ENCODE peak calls at places on chromosomes 13 and 19, in eight cellular contexts. Q is left ventricle myocardium inferior, B is choroid plexus epithelial cell, X is neural progenitor cell, M is A673, W is BJ, C is astrocyte of the spinal cord, H is psoas muscle. P is an unnamed sample.

GRCh38 chr13:37510441-37510840 is 88.1 kb downstream of the POSTN start:
- DNase-seq in B (no peak), X (no peak), M (no peak), H (no peak), C (no peak), W (no peak), Q (no peak), P (no peak)

GRCh38 chr19:6739390-6739883 is at the start of gene TRIP10:
- DNase-seq in H (peak), B (peak), M (peak), C (peak), Q (peak), W (no peak), X (peak), P (peak)

GRCh38 chr19:31419871-31420430 is 70.7 kb upstream of the TSHZ3 start:
- DNase-seq in C (no peak), B (no peak), X (peak), W (no peak), M (no peak), Q (no peak), H (no peak), P (no peak)

GRCh38 chr13:37788346-37788745 is 81.2 kb downstream of the TRPC4 start:
- DNase-seq in W (no peak), C (no peak), B (peak), H (no peak), X (no peak), M (no peak), Q (no peak), P (peak)

GRCh38 chr19:16073481-16073880 is 2.8 kb upstream of the TPM4 start:
- DNase-seq in B (no peak), Q (no peak), M (no peak), X (no peak), W (no peak), C (no peak), H (no peak), P (no peak)

GRCh38 chr19:33175886-33176669 is 18.1 kb upstream of the LRP3 start:
- DNase-seq in C (peak), B (peak), Q (no peak), X (peak), M (peak), H (no peak), W (no peak), P (no peak)

GRCh38 chr13:91450913-91451312 is 52.5 kb downstream of the GPC5 start:
- DNase-seq in X (no peak), H (no peak), M (no peak), B (no peak), Q (no peak), W (no peak), C (no peak), P (no peak)

GRCh38 chr19:4638828-4639530 is at the start of gene TNFAIP8L1:
- DNase-seq in X (peak), M (peak), B (peak), Q (peak), H (peak), W (peak), C (peak), P (peak)

GRCh38 chr13:32538234-32538620 is 368 bp downstream of the N4BP2L2 start:
- DNase-seq in Q (peak), C (no peak), H (peak), W (no peak), M (no peak), B (peak), X (peak), P (peak)

GRCh38 chr13:105365831-105366230 is 1169.6 kb downstream of the EFNB2 start:
- DNase-seq in M (peak), X (no peak), W (no peak), C (no peak), Q (no peak), H (no peak), B (no peak), P (no peak)

GRCh38 chr13:110419391-110419791 is 112.3 kb downstream of the COL4A2 start:
- DNase-seq in H (no peak), C (peak), X (no peak), M (no peak), W (no peak), Q (no peak), B (no peak), P (no peak)

GRCh38 chr13:27797228-27797624 is 4.9 kb downstream of the GSX1 start:
- DNase-seq in H (no peak), X (peak), W (no peak), C (no peak), B (peak), M (peak), Q (no peak), P (peak)

GRCh38 chr13:29428310-29428991 is 167.0 kb downstream of the SLC7A1 start:
- DNase-seq in B (peak), H (no peak), Q (peak), W (no peak), C (no peak), M (no peak), X (peak), P (no peak)

GRCh38 chr19:51702103-51702753 is 9.1 kb downstream of the SPACA6 start:
- DNase-seq in Q (peak), C (peak), X (peak), M (peak), B (peak), W (no peak), H (peak), P (peak)

GRCh38 chr13:112616586-112617381 is 28.8 kb upstream of the TUBGCP3 start:
- DNase-seq in Q (no peak), H (no peak), B (peak), W (no peak), M (peak), C (peak), X (peak), P (peak)

GRCh38 chr13:90884066-90884465 is 463.4 kb upstream of the MIR17HG start:
- DNase-seq in X (no peak), C (no peak), Q (no peak), M (no peak), W (no peak), H (no peak), B (no peak), P (no peak)

GRCh38 chr19:16394681-16395375 is 70.2 kb downstream of the KLF2 start:
- DNase-seq in Q (no peak), M (no peak), W (no peak), H (no peak), B (peak), X (no peak), C (no peak), P (no peak)

GRCh38 chr13:36131931-36132297 is 732 bp upstream of the DCLK1 start:
- DNase-seq in Q (peak), H (peak), M (no peak), C (peak), X (no peak), W (no peak), B (peak), P (peak)

GRCh38 chr13:21426238-21426637 is 32.9 kb downstream of the ZDHHC20 start:
- DNase-seq in X (no peak), M (no peak), B (no peak), C (no peak), H (no peak), W (no peak), Q (no peak), P (no peak)

GRCh38 chr19:2552859-2553258 is 76.9 kb downstream of the GADD45B start:
- DNase-seq in B (peak), Q (peak), W (no peak), M (peak), H (no peak), C (no peak), X (no peak), P (peak)

GRCh38 chr19:16288544-16288943 is 36.1 kb upstream of the KLF2 start:
- DNase-seq in W (no peak), M (peak), X (no peak), Q (no peak), C (no peak), B (peak), H (no peak), P (peak)

GRCh38 chr13:104962411-104962810 is 1573.1 kb downstream of the EFNB2 start:
- DNase-seq in Q (no peak), W (no peak), H (no peak), M (no peak), B (no peak), X (no peak), C (no peak), P (no peak)

GRCh38 chr13:79642596-79642995 is 161.6 kb downstream of the NDFIP2 start:
- DNase-seq in H (no peak), W (no peak), C (no peak), Q (no peak), X (no peak), M (no peak), B (no peak), P (no peak)

GRCh38 chr19:4687396-4687795 is 17.3 kb upstream of the MYDGF start:
- DNase-seq in C (no peak), Q (no peak), M (no peak), W (no peak), H (no peak), B (no peak), X (no peak), P (no peak)

GRCh38 chr19:19459707-19460251 is 54.3 kb downstream of the GATAD2A start:
- DNase-seq in M (peak), W (peak), X (no peak), Q (peak), C (peak), B (peak), H (peak), P (peak)

GRCh38 chr19:13920940-13921744 is 15.1 kb downstream of the CC2D1A start:
- DNase-seq in H (no peak), W (no peak), C (peak), B (peak), Q (no peak), X (peak), M (peak), P (peak)

DNA sequence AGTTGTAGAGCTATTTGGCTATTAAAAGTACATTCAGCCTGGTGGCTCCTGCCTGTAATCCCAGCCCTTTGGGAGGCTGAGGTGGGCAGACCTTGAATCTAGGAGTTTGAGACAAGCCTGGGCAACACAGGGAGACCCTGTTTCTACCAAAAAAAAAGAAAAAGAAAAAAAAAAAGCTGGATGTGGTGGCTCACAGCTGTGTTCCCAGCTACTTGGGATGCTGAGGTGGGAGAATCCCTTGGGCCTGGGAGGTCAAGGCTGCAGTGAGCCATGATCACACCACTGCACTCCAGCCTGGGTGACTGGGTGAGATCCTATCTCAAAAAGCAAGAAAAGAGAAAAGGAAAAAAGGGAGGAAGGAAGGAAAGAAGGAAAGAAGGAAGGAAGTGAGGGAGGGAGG is 9.6 kb upstream of the IZUMO2 start:
- DNase-seq in B (no peak), X (no peak), H (no peak), C (no peak), M (no peak), W (no peak), Q (no peak), P (no peak)
- TF ChIP-seq CTCF in B (no peak), X (no peak), H (no peak), C (no peak), M (no peak), W (no peak), Q (no peak), P (no peak)

GRCh38 chr13:30907167-30907761 is 1.2 kb downstream of the MEDAG start:
- DNase-seq in Q (no peak), C (peak), H (no peak), W (no peak), X (no peak), B (peak), M (no peak), P (peak)
- H3K4me3 ChIP-seq in Q (peak), C (peak), H (peak), W (no peak), X (no peak), B (peak), M (no peak), P (peak)

DNA sequence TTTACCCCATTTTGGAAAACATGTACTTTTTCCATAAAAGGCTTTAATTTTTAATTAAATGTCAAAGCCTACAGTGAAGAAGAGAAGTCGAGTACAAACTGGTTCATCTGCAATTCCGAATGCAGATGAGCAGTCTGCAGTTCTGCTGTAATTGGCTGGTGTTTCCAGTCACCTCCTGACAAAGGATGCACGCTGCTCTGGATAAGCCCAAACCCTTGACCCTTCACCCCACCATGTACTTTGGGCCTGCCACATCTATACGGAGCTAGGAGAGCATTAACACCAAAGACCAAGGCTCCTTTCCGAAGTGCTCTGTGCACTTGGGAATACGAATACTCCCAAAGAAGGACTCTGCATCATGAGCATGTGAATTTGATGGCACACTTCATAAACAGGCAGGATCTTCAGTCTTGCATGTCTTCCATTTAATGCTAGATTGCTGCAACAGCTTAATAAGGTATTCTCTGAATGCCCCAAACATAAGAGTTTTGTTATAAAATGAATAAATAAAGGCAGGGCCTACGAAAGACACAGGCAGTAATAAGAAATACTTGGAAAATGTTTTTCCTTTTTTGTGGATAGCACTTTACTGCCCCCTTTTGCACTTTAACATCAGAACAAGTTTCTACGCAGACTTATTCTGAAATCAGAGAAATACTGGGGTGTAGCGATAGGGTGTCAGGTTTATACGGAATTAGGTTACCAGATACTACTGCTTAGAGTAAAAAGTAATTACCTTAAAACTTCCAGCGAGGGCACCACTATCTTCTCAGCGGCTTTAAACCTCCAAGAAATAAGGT is 15.1 kb downstream of the EFNB2 start:
- DNase-seq in W (no peak), H (no peak), X (peak), B (peak), M (no peak), Q (no peak), C (peak), P (peak)
- TF ChIP-seq CTCF in W (peak), H (peak), X (peak), B (peak), M (peak), Q (peak), C (peak), P (peak)

DNA sequence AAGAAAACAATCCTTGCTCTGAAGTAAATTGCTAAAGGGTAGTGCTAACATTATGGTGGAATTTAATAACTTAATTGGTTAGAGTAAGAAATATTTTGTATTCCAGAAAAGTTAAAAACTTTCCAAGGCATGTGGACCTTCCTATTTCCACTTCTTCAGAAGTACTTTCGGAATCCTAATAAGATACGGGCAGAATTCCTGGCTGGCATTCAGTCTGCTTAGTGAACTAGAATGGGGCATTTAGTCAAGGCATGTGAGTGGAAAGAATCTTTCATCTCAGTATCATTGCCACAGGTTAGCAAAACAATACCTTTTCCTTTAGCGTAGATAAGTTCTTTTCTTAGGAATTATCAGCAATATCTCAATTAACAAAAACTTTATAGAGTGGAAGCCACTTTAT is 85.1 kb downstream of the TNFRSF19 start:
- DNase-seq in M (no peak), C (no peak), Q (no peak), X (peak), B (no peak), W (no peak), H (no peak), P (no peak)
- H3K4me3 ChIP-seq in M (no peak), C (no peak), Q (no peak), X (no peak), B (no peak), W (no peak), H (no peak), P (no peak)